ENCODE peak calls at places on chromosomes 1 and 21, in eight cellular contexts. K, Y, U, P, C, T, H and A are unnamed samples.

GRCh38 chr1:108016451-108016920 is 51.5 kb upstream of the VAV3 start:
- DNase-seq in K (peak; percentile 94), Y (no peak), U (no peak), P (no peak), C (no peak), T (peak; percentile 79), H (no peak), A (peak; percentile 93)

GRCh38 chr1:59485949-59486348 is 189.1 kb downstream of the FGGY start:
- DNase-seq in K (no peak), Y (no peak), U (no peak), P (no peak), C (no peak), T (no peak), H (no peak), A (no peak)

GRCh38 chr1:198848206-198848605 is 209.4 kb downstream of the PTPRC start:
- DNase-seq in K (no peak), Y (no peak), U (peak; percentile 10), P (no peak), C (no peak), T (no peak), H (no peak), A (no peak)

GRCh38 chr1:74427676-74428075 is 84.7 kb downstream of the LRRC53 start:
- DNase-seq in K (no peak), Y (no peak), U (peak; percentile 72), P (no peak), C (no peak), T (no peak), H (no peak), A (no peak)

GRCh38 chr21:44427241-44428120 is 27.8 kb upstream of the LRRC3 start:
- DNase-seq in K (no peak), Y (no peak), U (no peak), P (peak; percentile 77), C (no peak), T (no peak), H (no peak), A (peak; percentile 39)

GRCh38 chr1:156020293-156021086 is at the start of gene SSR2:
- DNase-seq in K (peak; percentile 80), Y (peak; percentile 82), U (peak; percentile 92), P (peak; percentile 92), C (peak; percentile 98), T (peak; percentile 93), H (peak; percentile 90), A (peak; percentile 81)

GRCh38 chr1:226125097-226125630 is 61.4 kb downstream of the ACBD3 start:
- DNase-seq in K (no peak), Y (peak; percentile 74), U (peak; percentile 73), P (peak; percentile 92), C (peak; percentile 92), T (peak; percentile 70), H (peak; percentile 87), A (peak; percentile 71)

GRCh38 chr1:93433407-93433961 is 14.4 kb upstream of the FNBP1L start:
- DNase-seq in K (no peak), Y (no peak), U (no peak), P (no peak), C (peak; percentile 51), T (no peak), H (no peak), A (no peak)

GRCh38 chr1:166133276-166133841 is 33.4 kb downstream of the FAM78B start:
- DNase-seq in K (no peak), Y (no peak), U (no peak), P (no peak), C (peak; percentile 52), T (no peak), H (no peak), A (no peak)

GRCh38 chr1:109341944-109342925 is 35.4 kb upstream of the MYBPHL start:
- DNase-seq in K (no peak), Y (no peak), U (no peak), P (no peak), C (no peak), T (no peak), H (no peak), A (no peak)

GRCh38 chr1:4207183-4207582 is 307.1 kb upstream of the C1orf174 start:
- DNase-seq in K (no peak), Y (no peak), U (no peak), P (peak; percentile 61), C (no peak), T (no peak), H (peak; percentile 24), A (no peak)

GRCh38 chr1:172699111-172699510 is 40.2 kb downstream of the FASLG start:
- DNase-seq in K (peak; percentile 35), Y (peak; percentile 78), U (peak; percentile 65), P (no peak), C (no peak), T (no peak), H (no peak), A (no peak)

GRCh38 chr1:145702826-145703225 is 4.3 kb downstream of the PDZK1 start:
- DNase-seq in K (no peak), Y (no peak), U (no peak), P (no peak), C (no peak), T (no peak), H (no peak), A (no peak)

GRCh38 chr1:145696630-145696960 is 10.6 kb downstream of the PDZK1 start:
- DNase-seq in K (no peak), Y (no peak), U (no peak), P (no peak), C (no peak), T (no peak), H (no peak), A (no peak)

GRCh38 chr1:145705634-145706033 is 1.5 kb downstream of the PDZK1 start:
- DNase-seq in K (no peak), Y (no peak), U (no peak), P (no peak), C (no peak), T (no peak), H (no peak), A (no peak)

GRCh38 chr1:145702052-145702451 is 5.1 kb downstream of the PDZK1 start:
- DNase-seq in K (no peak), Y (no peak), U (no peak), P (no peak), C (no peak), T (no peak), H (no peak), A (no peak)

GRCh38 chr1:145701306-145701862 is 5.8 kb downstream of the PDZK1 start:
- DNase-seq in K (no peak), Y (no peak), U (no peak), P (no peak), C (no peak), T (no peak), H (no peak), A (no peak)
- H3K36me3 ChIP-seq in K (no peaks in the 10 kb centered on the region), Y (no peaks in the 10 kb centered on the region), U (no peaks in the 10 kb centered on the region), P (no peaks in the 10 kb centered on the region), C (no peaks in the 10 kb centered on the region), T (no peaks in the 10 kb centered on the region), H (no peaks in the 10 kb centered on the region), A (no peaks in the 10 kb centered on the region)

DNA sequence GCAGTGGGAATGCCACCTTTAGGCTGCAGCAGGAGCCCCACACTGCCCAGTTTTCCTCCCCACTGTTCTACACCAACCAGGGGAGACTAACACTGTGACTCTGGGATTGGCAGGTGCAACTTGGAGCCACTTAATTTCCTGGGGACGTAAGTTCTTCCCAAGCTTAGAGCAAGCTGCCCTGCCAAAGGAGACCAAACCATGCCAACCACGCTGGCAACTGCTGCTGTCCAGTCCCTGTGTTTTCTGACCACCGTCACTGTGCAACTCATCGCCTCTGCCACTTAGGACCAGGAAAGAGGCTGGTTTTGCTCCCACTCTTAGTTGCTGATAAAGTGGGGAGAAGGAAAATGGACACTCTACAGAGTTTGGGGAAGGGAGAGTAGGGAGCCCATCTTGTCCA is 50.5 kb downstream of the VANGL1 start:
- DNase-seq in K (no peak), Y (no peak), U (no peak), P (no peak), C (no peak), T (no peak), H (no peak), A (no peak)
- H3K36me3 ChIP-seq in K (no peaks in the 10 kb centered on the region), Y (no peaks in the 10 kb centered on the region), U (peaks cover 21% of the 10 kb centered on the region), P (peaks cover 37% of the 10 kb centered on the region), C (peaks cover 3% of the 10 kb centered on the region), T (peaks cover 19% of the 10 kb centered on the region), H (peaks cover 9% of the 10 kb centered on the region), A (peaks cover 39% of the 10 kb centered on the region)

GRCh38 chr1:12407050-12407961 is 177.5 kb downstream of the VPS13D start:
- DNase-seq in K (no peak), Y (peak; percentile 6), U (peak; percentile 84), P (no peak), C (peak; percentile 18), T (peak; percentile 68), H (no peak), A (peak; percentile 84)
- H3K36me3 ChIP-seq in K (no peaks in the 10 kb centered on the region), Y (peaks cover 21% of the 10 kb centered on the region), U (peaks cover 17% of the 10 kb centered on the region), P (peaks cover 43% of the 10 kb centered on the region), C (peaks cover 6% of the 10 kb centered on the region), T (peaks cover 74% of the 10 kb centered on the region), H (peaks cover 12% of the 10 kb centered on the region), A (peaks cover 10% of the 10 kb centered on the region)

GRCh38 chr1:21164266-21164665 is 12.4 kb downstream of the EIF4G3 start:
- DNase-seq in K (no peak), Y (no peak), U (no peak), P (no peak), C (no peak), T (no peak), H (no peak), A (no peak)

GRCh38 chr1:21162740-21163464 is 13.8 kb downstream of the EIF4G3 start:
- DNase-seq in K (no peak), Y (no peak), U (no peak), P (no peak), C (no peak), T (no peak), H (no peak), A (no peak)

GRCh38 chr1:21165076-21165475 is 11.6 kb downstream of the EIF4G3 start:
- DNase-seq in K (no peak), Y (no peak), U (no peak), P (no peak), C (no peak), T (no peak), H (no peak), A (no peak)

GRCh38 chr1:21165632-21166031 is 11.1 kb downstream of the EIF4G3 start:
- DNase-seq in K (no peak), Y (no peak), U (peak; percentile 56), P (no peak), C (no peak), T (no peak), H (no peak), A (no peak)

DNA sequence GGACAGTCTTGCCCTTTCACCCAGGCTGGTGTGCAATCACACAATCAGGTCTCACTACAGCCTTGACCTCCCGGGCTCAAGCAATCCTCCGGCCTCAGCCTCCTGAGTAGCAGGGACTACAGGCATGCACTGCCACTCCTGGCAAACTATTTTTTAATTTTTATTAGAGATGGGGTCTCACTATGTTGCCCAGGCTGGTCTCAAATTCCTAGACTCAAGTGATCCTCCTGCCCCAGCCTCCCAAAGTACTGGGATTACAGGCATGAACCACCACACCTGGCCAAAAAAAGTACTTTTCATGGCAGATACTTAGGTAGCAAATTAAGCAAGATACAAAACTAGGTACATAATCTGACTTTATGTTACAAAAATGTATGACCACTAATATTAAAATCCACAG is 8.3 kb downstream of the EIF4G3 start:
- DNase-seq in K (no peak), Y (no peak), U (no peak), P (no peak), C (no peak), T (no peak), H (no peak), A (no peak)
- H3K36me3 ChIP-seq in K (no peaks in the 10 kb centered on the region), Y (no peaks in the 10 kb centered on the region), U (peaks cover 26% of the 10 kb centered on the region), P (peaks cover 6% of the 10 kb centered on the region), C (peaks cover 12% of the 10 kb centered on the region), T (peaks cover 50% of the 10 kb centered on the region), H (peaks cover 4% of the 10 kb centered on the region), A (peaks cover 70% of the 10 kb centered on the region)